ENCODE peak calls at places on chromosomes 16 and 17, in six cellular contexts. O is cardiac muscle cell; X is CD4-positive, CD25-positive, alpha-beta regulatory T cell; N is mucosa of gallbladder; W is EL; L is HTR-8/SVneo. Y is an unnamed sample.

GRCh38 chr17:68484458-68484857 is 27.2 kb upstream of the WIPI1 start:
- DNase-seq in W (no peak), L (no peak), N (no peak), O (no peak), X (no peak), Y (no peak)

GRCh38 chr17:65283704-65284103 is 146.5 kb downstream of the RGS9 start:
- DNase-seq in N (no peak), O (no peak), L (no peak), W (peak; percentile 29), X (no peak), Y (no peak)

GRCh38 chr16:86925067-86925791 is 346.9 kb downstream of the FOXL1 start:
- DNase-seq in L (peak; percentile 91), X (no peak), W (peak; percentile 32), O (peak; percentile 84), N (no peak), Y (peak; percentile 43)

GRCh38 chr17:77235370-77236080 is 94.8 kb downstream of the SEC14L1 start:
- DNase-seq in N (peak; percentile 28), X (peak; percentile 67), O (peak; percentile 94), W (peak; percentile 83), L (peak; percentile 92), Y (peak; percentile 60)

GRCh38 chr17:66625321-66625767 is 209.6 kb upstream of the CACNG5 start:
- DNase-seq in W (peak; percentile 42), O (peak; percentile 45), X (peak; percentile 19), L (peak; percentile 74), N (no peak), Y (no peak)

GRCh38 chr17:60525347-60525623 is 757 bp downstream of the APPBP2 start:
- DNase-seq in X (no peak), O (peak; percentile 38), N (no peak), L (no peak), W (no peak), Y (no peak)

GRCh38 chr16:83908798-83909197 is 9.9 kb downstream of the MLYCD start:
- DNase-seq in N (no peak), L (no peak), X (no peak), W (no peak), O (no peak), Y (no peak)

GRCh38 chr16:76488065-76488417 is 210.8 kb downstream of the CNTNAP4 start:
- DNase-seq in L (no peak), N (no peak), X (no peak), W (no peak), O (no peak), Y (no peak)

GRCh38 chr17:64575431-64575830 is 68.7 kb downstream of the CEP95 start:
- DNase-seq in L (no peak), O (no peak), N (no peak), X (no peak), W (no peak), Y (no peak)

GRCh38 chr16:69930117-69930776 is 20.9 kb upstream of the CLEC18A start:
- DNase-seq in N (peak; percentile 52), L (peak; percentile 86), X (peak; percentile 60), W (peak; percentile 71), O (peak; percentile 77), Y (peak; percentile 50)

GRCh38 chr16:75256059-75256870 is 4.8 kb upstream of the BCAR1 start:
- DNase-seq in L (no peak), W (no peak), X (no peak), N (no peak), O (no peak), Y (no peak)

GRCh38 chr17:28688481-28688880 is 23.2 kb downstream of the PROCA1 start:
- DNase-seq in N (no peak), O (no peak), W (no peak), X (no peak), L (no peak), Y (no peak)

GRCh38 chr17:46194393-46195216 is 1.4 kb upstream of the KANSL1 start:
- DNase-seq in N (no peak), L (no peak), O (peak; percentile 72), W (peak; percentile 73), X (peak; percentile 93), Y (peak; percentile 45)

GRCh38 chr16:48194828-48195566 is 39.2 kb upstream of the ABCC12 start:
- DNase-seq in O (peak; percentile 36), L (peak; percentile 21), W (peak; percentile 32), N (peak; percentile 77), X (no peak), Y (peak; percentile 23)